ENCODE peak calls at places on chromosome 19, in four cellular contexts. U, M, O and B are unnamed samples.

GRCh38 chr19:13053761-13054604 is 48.7 kb downstream of the LYL1 start:
- DNase-seq in U (peak), M (peak), O (no peak), B (peak)

GRCh38 chr19:49344516-49345423 is 9.6 kb downstream of the CD37 start:
- DNase-seq in U (no peak), M (no peak), O (no peak), B (no peak)

GRCh38 chr19:28727133-28727834 is 485.7 kb downstream of the UQCRFS1 start:
- DNase-seq in U (no peak), M (no peak), O (peak), B (peak)

GRCh38 chr19:16078311-16078758 is 2.0 kb downstream of the TPM4 start:
- DNase-seq in U (peak), M (no peak), O (no peak), B (no peak)

GRCh38 chr19:33686687-33687541 is 65.2 kb downstream of the CHST8 start:
- DNase-seq in U (no peak), M (no peak), O (no peak), B (no peak)

GRCh38 chr19:17243854-17244617 is 1.7 kb downstream of the NR2F6 start:
- DNase-seq in U (peak), M (peak), O (peak), B (peak)

GRCh38 chr19:51686171-51686570 is 7.0 kb upstream of the SPACA6 start:
- DNase-seq in U (no peak), M (no peak), O (no peak), B (no peak)

GRCh38 chr19:58356971-58357797 is 3.9 kb upstream of the A1BG start:
- DNase-seq in U (no peak), M (no peak), O (no peak), B (no peak)

GRCh38 chr19:31517466-31518180 is 168.4 kb upstream of the TSHZ3 start:
- DNase-seq in U (no peak), M (no peak), O (no peak), B (no peak)

GRCh38 chr19:54388001-54388802 is 23.5 kb upstream of the LAIR1 start:
- DNase-seq in U (no peak), M (no peak), O (no peak), B (peak)

GRCh38 chr19:10965398-10965797 is 4.6 kb downstream of the SMARCA4 start:
- DNase-seq in U (no peak), M (no peak), O (no peak), B (no peak)
- TF ChIP-seq MAX in U (no peak), M (no peak), O (no peak), B (no peak)

DNA sequence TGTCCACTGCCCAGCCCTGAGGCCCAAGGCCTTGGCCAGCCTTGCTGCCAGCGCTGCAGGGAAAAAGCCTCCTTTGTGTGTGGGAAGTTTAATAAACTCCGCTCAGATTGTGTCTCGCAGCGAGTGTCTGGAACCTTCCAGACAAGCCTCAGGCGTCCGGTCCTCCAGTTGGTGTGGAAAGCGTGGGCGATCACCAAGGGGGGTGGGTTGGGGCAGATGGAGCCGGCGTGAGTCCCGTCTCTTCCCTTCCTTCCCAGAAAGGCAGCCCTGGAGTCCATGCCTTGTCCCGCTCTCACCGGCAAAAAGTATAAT is 4.6 kb downstream of the STK11 start:
- DNase-seq in U (no peak), M (no peak), O (no peak), B (no peak)
- TF ChIP-seq NR3C1 in U (no peak), M (no peak), O (no peak), B (no peak)

GRCh38 chr19:41356984-41357739 is 3.4 kb upstream of the TGFB1 start:
- DNase-seq in U (no peak), M (no peak), O (no peak), B (no peak)
- TF ChIP-seq MAX in U (no peak), M (no peak), O (no peak), B (no peak)

DNA sequence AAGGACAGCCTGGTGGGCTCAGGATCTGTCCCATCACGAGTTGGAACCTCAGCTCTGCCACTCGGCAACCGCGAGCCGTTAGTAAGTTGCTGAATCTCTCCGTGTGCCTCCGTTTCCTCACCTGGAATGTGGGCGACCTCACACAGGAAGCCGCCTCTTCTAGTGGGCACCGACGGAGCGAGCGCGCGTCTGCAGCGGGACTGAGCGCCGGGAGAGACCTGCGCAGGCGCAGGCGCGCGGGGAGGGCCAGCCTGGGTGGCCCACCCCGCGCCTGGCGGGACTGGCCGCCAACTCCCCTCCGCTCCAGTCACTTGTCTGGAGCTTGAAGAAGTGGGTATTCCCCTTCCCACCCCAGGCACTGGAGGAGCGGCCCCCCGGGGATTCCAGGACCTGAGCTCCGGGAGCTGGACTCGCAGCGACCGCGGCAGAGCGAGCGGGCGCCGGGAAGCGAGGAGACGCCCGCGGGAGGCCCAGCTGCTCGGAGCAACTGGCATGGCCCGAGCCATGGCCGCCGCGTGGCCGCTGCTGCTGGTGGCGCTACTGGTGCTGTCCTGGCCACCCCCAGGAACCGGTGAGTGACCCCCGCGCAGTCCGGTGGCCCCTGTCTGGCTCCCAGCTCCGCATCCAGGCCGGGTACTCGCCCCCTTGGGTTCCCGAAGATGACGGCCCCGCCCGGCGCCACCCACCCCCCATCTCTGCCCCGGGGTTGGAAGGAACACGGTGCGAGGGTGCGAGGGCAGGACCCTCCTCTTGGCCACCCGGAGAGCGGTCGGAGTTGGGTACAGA is at the start of gene PVR:
- DNase-seq in U (peak), M (peak), O (peak), B (peak)
- TF ChIP-seq NR3C1 in U (no peak), M (no peak), O (no peak), B (no peak)

GRCh38 chr19:50645107-50645506 is 4.1 kb upstream of the C19orf81 start:
- DNase-seq in U (no peak), M (no peak), O (no peak), B (no peak)
- TF ChIP-seq MAX in U (no peak), M (no peak), O (no peak), B (no peak)

GRCh38 chr19:38977445-38978314 is 2.1 kb upstream of the FBXO17 start:
- DNase-seq in U (peak), M (no peak), O (no peak), B (no peak)
- TF ChIP-seq NR3C1 in U (no peak), M (no peak), O (no peak), B (no peak)

DNA sequence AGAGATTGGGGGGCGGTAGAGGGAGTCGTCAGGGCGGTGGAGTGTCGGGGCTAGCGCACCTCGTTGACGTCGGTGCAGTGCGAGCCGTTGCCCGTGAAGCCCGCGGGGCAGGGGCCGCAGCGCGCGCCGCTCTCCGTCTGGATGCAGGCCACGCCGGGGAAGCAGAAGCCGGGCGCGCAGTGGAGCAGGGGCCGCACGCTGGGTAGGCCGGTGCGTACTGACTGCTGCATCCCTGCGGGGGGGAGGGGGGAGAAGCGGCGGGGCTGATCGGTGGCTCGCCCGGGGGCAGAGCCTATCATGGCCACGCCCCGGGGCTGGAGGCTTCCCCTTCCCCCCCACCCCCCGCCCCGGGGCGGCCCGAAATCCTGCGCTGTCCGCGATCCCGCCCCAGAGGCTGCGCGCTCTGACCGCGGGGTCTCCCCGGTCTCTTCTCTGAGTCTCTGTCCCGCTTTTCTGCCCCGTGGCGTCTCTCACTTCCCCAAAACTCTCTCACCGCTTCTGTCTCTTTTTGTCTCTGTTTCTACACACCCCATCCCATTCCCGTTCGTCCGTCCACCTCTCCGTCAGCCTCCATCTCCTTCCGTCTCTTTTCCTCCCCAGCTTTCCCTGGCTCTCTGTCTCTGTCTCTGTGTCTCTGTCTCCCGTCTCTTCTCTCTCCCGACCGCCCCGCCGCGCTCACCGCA is 1.1 kb downstream of the COMP start:
- DNase-seq in U (no peak), M (no peak), O (peak), B (peak)
- TF ChIP-seq MAX in U (no peak), M (no peak), O (no peak), B (no peak)

GRCh38 chr19:7000816-7001215 is 20.4 kb downstream of the MBD3L2B start:
- DNase-seq in U (no peak), M (no peak), O (no peak), B (no peak)

GRCh38 chr19:6996810-6997209 is 24.4 kb downstream of the MBD3L2B start:
- DNase-seq in U (no peak), M (no peak), O (no peak), B (no peak)

GRCh38 chr19:6995054-6995453 is 26.2 kb downstream of the MBD3L2B start:
- DNase-seq in U (no peak), M (no peak), O (no peak), B (no peak)

GRCh38 chr19:6999938-7000732 is 21.1 kb downstream of the MBD3L2B start:
- DNase-seq in U (no peak), M (no peak), O (no peak), B (no peak)

GRCh38 chr19:6997679-6998445 is 23.4 kb downstream of the MBD3L2B start:
- DNase-seq in U (no peak), M (no peak), O (no peak), B (no peak)
- TF ChIP-seq NR3C1 in U (no peak), M (no peak), O (no peak), B (no peak)

GRCh38 chr19:677201-677600 is 1.0 kb downstream of the FSTL3 start:
- DNase-seq in U (peak), M (peak), O (no peak), B (no peak)
- TF ChIP-seq MAX in U (peak), M (no peak), O (no peak), B (no peak)

GRCh38 chr19:47461876-47462275 is 9.8 kb downstream of the SLC8A2 start:
- DNase-seq in U (no peak), M (no peak), O (no peak), B (no peak)

GRCh38 chr19:47469419-47469700 is 2.3 kb downstream of the SLC8A2 start:
- DNase-seq in U (no peak), M (no peak), O (no peak), B (no peak)

GRCh38 chr19:47467914-47468313 is 3.8 kb downstream of the SLC8A2 start:
- DNase-seq in U (no peak), M (no peak), O (no peak), B (no peak)

GRCh38 chr19:47465957-47466356 is 5.7 kb downstream of the SLC8A2 start:
- DNase-seq in U (no peak), M (no peak), O (no peak), B (no peak)

GRCh38 chr19:47464619-47465018 is 7.1 kb downstream of the SLC8A2 start:
- DNase-seq in U (no peak), M (no peak), O (no peak), B (no peak)
- TF ChIP-seq NR3C1 in U (no peak), M (no peak), O (no peak), B (no peak)